ENCODE peak calls at places on chromosomes 1 and 21, in four cellular contexts. L, W, Y and D are unnamed samples.

GRCh38 chr21:26212220-26212619 is 41.6 kb upstream of the APP start:
- ATAC-seq in W (no peak), Y (no peak), L (no peak), D (no peak)

GRCh38 chr21:15848632-15849031 is 118.8 kb downstream of the USP25 start:
- ATAC-seq in Y (no peak), W (peak; percentile 88), L (no peak), D (no peak)

GRCh38 chr1:226921504-226921903 is 18.6 kb upstream of the COQ8A start:
- ATAC-seq in L (peak; percentile 16), W (no peak), Y (no peak), D (no peak)

GRCh38 chr1:212915245-212916091 is 34.9 kb upstream of the VASH2 start:
- ATAC-seq in Y (peak; percentile 32), L (no peak), W (peak; percentile 25), D (peak; percentile 68)

GRCh38 chr1:246503341-246503740 is 3.7 kb downstream of the SMYD3 start:
- ATAC-seq in Y (no peak), W (no peak), L (no peak), D (no peak)

GRCh38 chr1:169515641-169516040 is 29.9 kb upstream of the SLC19A2 start:
- ATAC-seq in Y (no peak), W (no peak), L (no peak), D (no peak)

GRCh38 chr21:24045373-24045772 is 1561.9 kb downstream of the MRPL39 start:
- ATAC-seq in W (no peak), L (no peak), Y (no peak), D (no peak)

GRCh38 chr1:59478822-59479221 is 181.9 kb downstream of the FGGY start:
- ATAC-seq in L (no peak), Y (no peak), W (no peak), D (no peak)

GRCh38 chr1:208737922-208738321 is 493.7 kb upstream of the PLXNA2 start:
- ATAC-seq in W (no peak), Y (no peak), L (no peak), D (no peak)

GRCh38 chr1:67801903-67802302 is 31.4 kb downstream of the GNG12 start:
- ATAC-seq in L (no peak), W (no peak), Y (no peak), D (no peak)